ENCODE peak calls at places on chromosomes 6 and 20, in five cellular contexts. W is cardiac fibroblast, T is epithelial cell of esophagus, K is GM20000, G is fibroblast of the aortic adventitia. U is an unnamed sample.

GRCh38 chr6:138662474-138662873 is 111.1 kb upstream of the CCDC28A start:
- DNase-seq in W (peak), T (peak), K (no peak), G (no peak), U (no peak)

GRCh38 chr20:44803383-44803941 is 6.9 kb downstream of the RIMS4 start:
- DNase-seq in W (peak), T (no peak), K (no peak), G (no peak), U (no peak)

GRCh38 chr20:58702859-58703648 is 10.5 kb downstream of the NPEPL1 start:
- DNase-seq in W (no peak), T (no peak), K (no peak), G (no peak), U (no peak)

GRCh38 chr6:21900730-21901129 is 307.2 kb downstream of the SOX4 start:
- DNase-seq in W (peak), T (peak), K (no peak), G (peak), U (no peak)

GRCh38 chr6:145763742-145764141 is 28.4 kb upstream of the EPM2A start:
- DNase-seq in W (no peak), T (no peak), K (no peak), G (no peak), U (no peak)

GRCh38 chr6:170076466-170077165 is 214.3 kb downstream of the DLL1 start:
- DNase-seq in W (no peak), T (no peak), K (no peak), G (no peak), U (no peak)

GRCh38 chr20:54276577-54277169 is 68.8 kb downstream of the PFDN4 start:
- DNase-seq in W (no peak), T (peak), K (no peak), G (no peak), U (no peak)

GRCh38 chr6:157281570-157281969 is 41.7 kb downstream of the TMEM242 start:
- DNase-seq in W (no peak), T (no peak), K (no peak), G (no peak), U (no peak)

GRCh38 chr20:63775096-63775978 is 35.8 kb downstream of the SLC2A4RG start:
- DNase-seq in W (peak), T (no peak), K (no peak), G (peak), U (peak)

GRCh38 chr6:169993861-169994481 is 242.5 kb downstream of the ERMARD start:
- DNase-seq in W (no peak), T (no peak), K (no peak), G (no peak), U (no peak)

GRCh38 chr20:50221501-50222323 is 31.1 kb downstream of the CEBPB start:
- DNase-seq in W (peak), T (peak), K (no peak), G (peak), U (no peak)

GRCh38 chr20:48054051-48054450 is 268.8 kb upstream of the SULF2 start:
- DNase-seq in W (no peak), T (no peak), K (no peak), G (no peak), U (no peak)

GRCh38 chr6:7632501-7633290 is 42.7 kb downstream of the SNRNP48 start:
- DNase-seq in W (peak), T (no peak), K (no peak), G (no peak), U (no peak)

GRCh38 chr6:169530762-169531143 is 171.1 kb downstream of the WDR27 start:
- DNase-seq in W (no peak), T (no peak), K (no peak), G (no peak), U (no peak)

GRCh38 chr6:105346052-105346451 is 56.8 kb downstream of the PREP start:
- DNase-seq in W (peak), T (peak), K (no peak), G (peak), U (no peak)

GRCh38 chr6:73017473-73017872 is 207.8 kb downstream of the KHDC1L start:
- DNase-seq in W (no peak), T (no peak), K (no peak), G (no peak), U (no peak)

GRCh38 chr6:115360602-115361325 is 699.9 kb downstream of the FRK start:
- DNase-seq in W (no peak), T (peak), K (no peak), G (no peak), U (no peak)

GRCh38 chr6:15384901-15385300 is 139.0 kb downstream of the JARID2 start:
- DNase-seq in W (no peak), T (no peak), K (peak), G (no peak), U (no peak)

GRCh38 chr6:39224058-39224457 is 5.2 kb downstream of the KCNK5 start:
- DNase-seq in W (no peak), T (no peak), K (no peak), G (no peak), U (no peak)

GRCh38 chr6:117733341-117733740 is 58.1 kb downstream of the NUS1 start:
- DNase-seq in W (no peak), T (peak), K (no peak), G (no peak), U (no peak)

GRCh38 chr6:122376246-122376645 is 23.2 kb upstream of the HSF2 start:
- DNase-seq in W (no peak), T (no peak), K (no peak), G (no peak), U (no peak)

GRCh38 chr20:32960849-32961731 is 43.1 kb downstream of the SUN5 start:
- DNase-seq in W (no peak), T (no peak), K (no peak), G (no peak), U (no peak)

GRCh38 chr6:82237013-82237412 is 10.5 kb downstream of the IBTK start:
- DNase-seq in W (peak), T (no peak), K (no peak), G (peak), U (no peak)

GRCh38 chr6:63476302-63476701 is 96.0 kb upstream of the LOC128125822 start:
- DNase-seq in W (peak), T (no peak), K (no peak), G (no peak), U (no peak)

GRCh38 chr6:115120394-115120793 is 777.6 kb upstream of the HS3ST5 start:
- DNase-seq in W (no peak), T (no peak), K (no peak), G (no peak), U (no peak)

GRCh38 chr20:49656304-49656703 is 57.4 kb downstream of the B4GALT5 start:
- DNase-seq in W (no peak), T (no peak), K (no peak), G (peak), U (no peak)

GRCh38 chr20:50930139-50931047 is 844 bp downstream of the ADNP start:
- DNase-seq in W (no peak), T (peak), K (no peak), G (no peak), U (no peak)

GRCh38 chr20:50242178-50242514 is 51.5 kb downstream of the CEBPB start:
- DNase-seq in W (no peak), T (no peak), K (no peak), G (no peak), U (no peak)

GRCh38 chr6:151236668-151237401 is 2.9 kb upstream of the AKAP12 start:
- DNase-seq in W (no peak), T (no peak), K (no peak), G (no peak), U (no peak)

GRCh38 chr20:63736893-63737689 is 627 bp downstream of the LIME1 start:
- DNase-seq in W (no peak), T (peak), K (peak), G (no peak), U (no peak)

GRCh38 chr6:37323568-37323967 is 30.2 kb upstream of the RNF8 start:
- DNase-seq in W (peak), T (no peak), K (no peak), G (peak), U (no peak)

GRCh38 chr6:25927721-25928359 is 2.7 kb downstream of the SLC17A2 start:
- DNase-seq in W (peak), T (no peak), K (no peak), G (peak), U (no peak)

GRCh38 chr6:558089-558488 is 98.8 kb downstream of the HUS1B start:
- DNase-seq in W (peak), T (no peak), K (peak), G (peak), U (no peak)

GRCh38 chr20:11333634-11334033 is 584.1 kb upstream of the BTBD3 start:
- DNase-seq in W (no peak), T (no peak), K (no peak), G (no peak), U (no peak)

GRCh38 chr6:132798820-132799538 is 542 bp upstream of the SLC18B1 start:
- DNase-seq in W (peak), T (peak), K (peak), G (peak), U (no peak)

DNA sequence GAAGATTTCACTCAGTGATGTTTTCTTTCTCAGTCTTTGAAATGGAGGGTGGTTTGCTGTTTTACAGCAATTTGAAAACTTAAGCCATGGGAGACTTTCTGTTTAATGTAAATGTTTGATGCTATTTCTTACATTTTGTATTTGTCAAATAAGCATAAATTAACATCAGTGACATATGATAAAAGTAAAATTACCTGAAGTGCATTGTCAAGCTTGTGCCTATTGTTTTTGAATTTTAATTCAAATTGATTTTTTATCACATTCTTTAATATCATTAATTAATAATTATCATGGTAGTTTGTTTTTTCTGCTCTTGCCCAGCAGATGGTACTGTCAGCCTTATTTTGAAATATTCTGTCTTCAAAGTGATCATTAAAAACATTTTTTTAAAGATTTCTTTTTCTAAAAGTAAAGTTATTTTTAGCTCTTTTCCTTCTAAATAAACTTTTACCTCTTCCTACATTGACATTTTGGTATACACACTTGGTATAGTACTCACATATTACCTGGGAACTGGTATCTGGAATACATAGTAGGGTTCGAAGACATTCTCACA is 29.1 kb downstream of the L3MBTL3 start:
- DNase-seq in W (no peak), T (no peak), K (no peak), G (peak), U (no peak)
- TF ChIP-seq CTCF in W (no peak), T (no peak), K (no peak), G (no peak), U (peak)

GRCh38 chr20:17617212-17617867 is 47.5 kb downstream of the DSTN start:
- DNase-seq in W (peak), T (peak), K (peak), G (peak), U (no peak)
- TF ChIP-seq CTCF in W (peak), T (peak), K (peak), G (peak), U (peak)

GRCh38 chr6:69164564-69165252 is 529.6 kb downstream of the ADGRB3 start:
- DNase-seq in W (no peak), T (peak), K (no peak), G (peak), U (no peak)
- TF ChIP-seq CTCF in W (peak), T (peak), K (no peak), G (peak), U (peak)

DNA sequence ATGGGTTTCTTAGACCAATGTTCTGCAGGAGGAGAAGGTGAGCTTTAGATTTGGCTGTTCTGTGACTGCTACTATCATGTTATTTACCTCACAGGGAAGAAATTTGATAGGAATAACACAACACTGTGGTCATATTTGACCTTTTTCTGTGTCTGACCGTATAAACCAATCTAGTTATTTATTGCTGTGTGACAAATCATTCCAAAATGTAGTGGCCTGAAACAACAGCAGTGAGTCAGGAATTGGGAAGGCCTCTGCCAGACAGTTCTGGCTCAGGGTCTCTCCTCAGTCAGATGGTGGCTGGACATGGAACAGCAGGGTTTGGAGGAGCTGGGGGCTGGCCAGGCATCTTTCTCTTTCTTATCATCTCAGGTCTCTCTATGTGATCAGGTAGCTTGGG is 33.0 kb downstream of the RIPOR2 start:
- DNase-seq in W (peak), T (peak), K (no peak), G (peak), U (no peak)
- TF ChIP-seq CTCF in W (no peak), T (no peak), K (no peak), G (no peak), U (no peak)

GRCh38 chr6:33787954-33788693 is 806 bp downstream of the LEMD2 start:
- DNase-seq in W (peak), T (peak), K (peak), G (peak), U (no peak)
- TF ChIP-seq CTCF in W (no peak), T (no peak), K (no peak), G (no peak), U (no peak)

GRCh38 chr6:125099211-125100017 is 54.2 kb upstream of the TPD52L1 start:
- DNase-seq in W (peak), T (peak), K (no peak), G (no peak), U (peak)
- TF ChIP-seq CTCF in W (no peak), T (no peak), K (no peak), G (peak), U (no peak)

GRCh38 chr6:53734473-53735299 is 60.1 kb upstream of the LRRC1 start:
- DNase-seq in W (peak), T (peak), K (peak), G (peak), U (no peak)
- TF ChIP-seq CTCF in W (peak), T (peak), K (no peak), G (no peak), U (peak)

DNA sequence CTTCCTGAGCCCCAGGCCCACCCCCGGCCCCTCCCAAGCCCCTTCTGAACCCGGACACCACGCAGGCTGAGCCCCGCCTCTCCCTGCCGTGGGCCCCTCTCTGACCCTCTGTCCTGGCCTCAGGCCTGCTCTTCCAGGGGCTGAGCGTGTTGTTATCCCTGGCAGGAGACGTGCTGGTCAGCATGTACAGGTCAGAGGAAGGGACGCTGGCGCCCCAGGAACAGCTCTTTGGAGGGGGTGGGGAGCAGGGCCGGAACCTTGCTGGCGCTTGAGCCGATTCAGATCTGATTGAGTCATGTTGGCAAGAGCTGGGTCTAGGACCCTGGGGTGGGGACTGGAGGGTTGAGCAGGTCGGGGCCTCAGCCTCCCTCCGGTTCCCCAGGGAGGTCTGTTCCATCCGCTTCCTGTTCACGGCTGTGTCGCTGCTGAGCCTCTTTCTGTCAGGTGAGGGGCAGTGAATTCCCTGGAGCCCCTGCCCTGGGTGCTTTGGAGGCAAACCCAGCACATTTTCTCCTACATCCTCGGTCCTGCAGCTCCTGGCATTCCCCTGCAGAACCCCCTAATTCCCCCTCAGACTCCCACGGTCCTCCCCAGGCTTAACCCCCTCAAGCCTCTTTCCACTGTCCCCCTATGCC is 1.9 kb downstream of the SPAG4 start:
- DNase-seq in W (peak), T (peak), K (peak), G (peak), U (no peak)
- TF ChIP-seq CTCF in W (peak), T (peak), K (no peak), G (peak), U (no peak)

DNA sequence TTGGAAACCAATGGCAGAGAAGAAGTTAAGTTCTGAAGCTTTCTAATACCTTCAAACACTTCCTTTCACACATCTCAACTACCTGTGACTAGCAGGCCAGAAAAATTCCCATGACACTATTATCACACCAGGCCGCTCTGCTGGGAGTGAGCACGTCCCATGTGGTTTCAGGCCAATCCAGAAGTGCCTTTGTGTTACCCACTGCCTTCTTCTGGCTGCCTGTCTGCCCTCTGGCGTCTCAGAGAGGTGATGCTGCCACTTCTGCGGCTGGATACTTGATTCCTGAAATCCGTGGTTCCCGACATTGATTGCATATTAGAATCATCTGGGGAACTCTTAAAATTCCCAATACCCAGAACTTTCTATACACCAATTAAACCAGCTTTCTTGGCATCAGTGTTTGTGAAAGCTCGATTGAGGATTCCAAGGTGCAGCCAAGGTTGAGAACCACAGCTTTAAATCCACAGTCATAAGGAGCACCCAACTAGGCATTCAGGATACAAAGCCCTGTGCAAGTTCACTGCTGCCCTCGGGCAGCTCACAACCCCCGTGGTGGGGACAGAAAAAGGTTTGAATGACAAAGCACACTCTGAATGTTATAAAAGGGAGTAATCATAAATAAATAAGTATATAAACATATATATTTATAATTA is 65.6 kb downstream of the STMND1 start:
- DNase-seq in W (peak), T (peak), K (no peak), G (peak), U (no peak)
- TF ChIP-seq CTCF in W (peak), T (peak), K (no peak), G (peak), U (peak)

DNA sequence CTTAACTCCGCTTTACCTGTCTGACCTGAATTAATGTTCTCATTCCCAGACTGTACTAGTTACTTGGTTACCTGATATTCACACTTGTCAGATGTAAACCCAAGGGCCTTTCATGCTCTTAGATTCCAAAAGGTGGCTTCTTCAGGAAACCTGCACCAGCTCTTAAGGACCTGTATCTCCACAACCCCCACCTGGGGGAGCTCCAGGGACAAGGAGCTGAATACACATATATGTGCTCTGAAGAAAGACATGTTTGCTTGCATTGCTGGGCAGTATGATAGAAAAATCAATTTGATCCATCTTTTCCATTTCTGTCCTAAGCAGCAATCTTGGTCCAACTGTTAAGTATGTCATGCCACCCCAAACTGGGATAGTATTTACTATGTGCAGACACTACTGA is 64.8 kb upstream of the POU3F2 start:
- DNase-seq in W (peak), T (peak), K (no peak), G (peak), U (no peak)
- TF ChIP-seq CTCF in W (peak), T (peak), K (no peak), G (no peak), U (peak)

U was measured in D721Med.